ENCODE peak calls at places on chromosomes 16 and 17, in seven cellular contexts. P is body of pancreas, Y is A549, A is SK-N-SH, E is upper lobe of right lung, U is heart right ventricle, X is K562. L is an unnamed sample.

GRCh38 chr16:3187798-3188674 is at the start of gene OR1F1:
- DNase-seq in P (no peak), Y (peak), E (no peak), A (peak), U (no peak), X (peak), L (no peak)

GRCh38 chr16:84143784-84144199 is 1.2 kb downstream of the HSDL1 start:
- DNase-seq in U (no peak), Y (no peak), P (peak), X (no peak), A (no peak), E (no peak), L (no peak)

GRCh38 chr16:49442805-49443204 is 69.2 kb downstream of the C16orf78 start:
- DNase-seq in X (no peak), Y (no peak), U (no peak), A (no peak), P (no peak), E (no peak), L (no peak)

GRCh38 chr17:78034429-78035091 is 76.1 kb downstream of the TNRC6C start:
- DNase-seq in E (no peak), X (no peak), A (no peak), U (no peak), Y (no peak), P (no peak), L (no peak)

GRCh38 chr17:37824534-37825485 is 80.0 kb upstream of the HNF1B start:
- DNase-seq in P (no peak), Y (peak), X (no peak), E (no peak), U (no peak), A (no peak), L (no peak)

GRCh38 chr17:73230088-73230487 is 31.6 kb downstream of the CPSF4L start:
- DNase-seq in X (no peak), P (no peak), Y (no peak), E (no peak), A (no peak), U (no peak), L (no peak)

GRCh38 chr17:2703606-2704005 is 8.0 kb downstream of the CLUH start:
- DNase-seq in A (no peak), Y (no peak), U (no peak), X (no peak), P (no peak), E (peak), L (peak)

GRCh38 chr16:70453891-70454220 is 539 bp upstream of the FCSK start:
- DNase-seq in X (no peak), A (peak), U (no peak), Y (peak), E (no peak), P (no peak), L (no peak)

GRCh38 chr16:27177031-27177774 is 26.1 kb upstream of the KDM8 start:
- DNase-seq in P (no peak), E (no peak), U (no peak), A (no peak), Y (no peak), X (no peak), L (no peak)

GRCh38 chr16:12511708-12512107 is 292.0 kb downstream of the CPPED1 start:
- DNase-seq in Y (no peak), P (no peak), U (no peak), X (no peak), A (no peak), E (no peak), L (no peak)

GRCh38 chr16:31128711-31129567 is 6.6 kb downstream of the PRSS8 start:
- DNase-seq in P (peak), X (peak), U (no peak), Y (no peak), E (peak), A (no peak), L (no peak)

GRCh38 chr16:65392831-65393565 is 271.1 kb upstream of the CDH11 start:
- DNase-seq in E (no peak), U (no peak), X (no peak), A (no peak), Y (no peak), P (no peak), L (no peak)

GRCh38 chr17:57861737-57862409 is 12.0 kb upstream of the MRPS23 start:
- DNase-seq in P (peak), Y (peak), A (peak), U (peak), X (no peak), E (peak), L (no peak)

GRCh38 chr17:32852811-32853210 is 24.1 kb downstream of the MYO1D start:
- DNase-seq in P (no peak), E (no peak), U (no peak), A (no peak), X (no peak), Y (no peak), L (no peak)

GRCh38 chr17:16934133-16934795 is 37.7 kb downstream of the TNFRSF13B start:
- DNase-seq in P (no peak), Y (no peak), X (no peak), U (no peak), E (peak), A (no peak), L (peak)

GRCh38 chr17:79974786-79975497 is 60.7 kb downstream of the TBC1D16 start:
- DNase-seq in Y (no peak), E (peak), U (no peak), X (peak), P (peak), A (peak), L (peak)

GRCh38 chr17:71107136-71107535 is 937.8 kb downstream of the KCNJ2 start:
- DNase-seq in E (no peak), Y (no peak), P (no peak), X (no peak), A (no peak), U (no peak), L (no peak)

GRCh38 chr17:30336369-30337171 is 2.7 kb upstream of the TMIGD1 start:
- DNase-seq in E (no peak), X (peak), Y (peak), U (peak), P (peak), A (peak), L (no peak)

GRCh38 chr17:74744714-74745547 is 3.5 kb upstream of the NHERF1 start:
- DNase-seq in U (peak), X (peak), Y (peak), A (peak), P (peak), E (peak), L (peak)

GRCh38 chr16:69340095-69340644 is 598 bp downstream of the NIP7 start:
- DNase-seq in E (no peak), U (peak), X (peak), A (no peak), P (no peak), Y (no peak), L (no peak)

GRCh38 chr17:77100009-77100408 is 40.8 kb upstream of the SEC14L1 start:
- DNase-seq in X (no peak), A (no peak), P (no peak), Y (no peak), E (peak), U (peak), L (no peak)

GRCh38 chr16:4626396-4626795 is 1.8 kb downstream of the MGRN1 start:
- DNase-seq in X (no peak), U (no peak), E (no peak), Y (no peak), P (no peak), A (no peak), L (peak)

GRCh38 chr17:53032861-53033271 is 789.9 kb upstream of the KIF2B start:
- DNase-seq in X (no peak), E (no peak), A (peak), Y (no peak), P (peak), U (peak), L (no peak)

GRCh38 chr17:65956814-65957213 is 235.1 kb downstream of the CEP112 start:
- DNase-seq in U (no peak), E (no peak), A (no peak), P (no peak), X (no peak), Y (no peak), L (no peak)

GRCh38 chr16:10629592-10629963 is 49.2 kb upstream of the EMP2 start:
- DNase-seq in A (no peak), X (peak), E (no peak), P (no peak), Y (no peak), U (no peak), L (no peak)

GRCh38 chr16:4608704-4608980 is 6.0 kb downstream of the UBALD1 start:
- DNase-seq in A (no peak), U (no peak), E (no peak), Y (no peak), P (no peak), X (no peak), L (no peak)

GRCh38 chr17:45876539-45876938 is 17.8 kb upstream of the MAPT start:
- DNase-seq in P (no peak), Y (no peak), A (no peak), X (no peak), E (no peak), U (no peak), L (no peak)

GRCh38 chr16:4314532-4315184 is 1.2 kb upstream of the GLIS2 start:
- DNase-seq in A (peak), E (peak), P (no peak), X (no peak), U (no peak), Y (peak), L (no peak)

GRCh38 chr17:31256936-31257335 is 40.1 kb downstream of the OMG start:
- DNase-seq in Y (no peak), P (no peak), U (no peak), X (no peak), E (no peak), A (no peak), L (no peak)

GRCh38 chr17:66420961-66421371 is 118.6 kb downstream of the PRKCA start:
- DNase-seq in P (no peak), E (no peak), A (no peak), U (no peak), X (no peak), Y (no peak), L (no peak)

GRCh38 chr17:33266611-33267010 is 26.5 kb downstream of the ASIC2 start:
- DNase-seq in E (no peak), P (no peak), U (no peak), A (no peak), X (no peak), Y (no peak), L (no peak)

GRCh38 chr16:14303654-14304394 is 232.7 kb downstream of the MRTFB start:
- DNase-seq in Y (no peak), E (no peak), P (peak), A (no peak), X (peak), U (no peak), L (no peak)

GRCh38 chr16:66662445-66663194 is 33.9 kb downstream of the CMTM4 start:
- DNase-seq in U (no peak), X (peak), P (no peak), A (peak), Y (peak), E (no peak), L (no peak)

GRCh38 chr16:66661210-66661560 is 35.4 kb downstream of the CMTM4 start:
- DNase-seq in P (no peak), A (peak), E (no peak), X (peak), U (no peak), Y (no peak), L (no peak)

GRCh38 chr16:66658143-66658859 is 38.2 kb downstream of the CMTM4 start:
- DNase-seq in Y (no peak), U (no peak), X (no peak), E (no peak), A (no peak), P (no peak), L (no peak)

GRCh38 chr16:66658860-66659190 is 37.7 kb downstream of the CMTM4 start:
- DNase-seq in A (no peak), E (no peak), U (no peak), Y (no peak), P (no peak), X (no peak), L (no peak)

DNA sequence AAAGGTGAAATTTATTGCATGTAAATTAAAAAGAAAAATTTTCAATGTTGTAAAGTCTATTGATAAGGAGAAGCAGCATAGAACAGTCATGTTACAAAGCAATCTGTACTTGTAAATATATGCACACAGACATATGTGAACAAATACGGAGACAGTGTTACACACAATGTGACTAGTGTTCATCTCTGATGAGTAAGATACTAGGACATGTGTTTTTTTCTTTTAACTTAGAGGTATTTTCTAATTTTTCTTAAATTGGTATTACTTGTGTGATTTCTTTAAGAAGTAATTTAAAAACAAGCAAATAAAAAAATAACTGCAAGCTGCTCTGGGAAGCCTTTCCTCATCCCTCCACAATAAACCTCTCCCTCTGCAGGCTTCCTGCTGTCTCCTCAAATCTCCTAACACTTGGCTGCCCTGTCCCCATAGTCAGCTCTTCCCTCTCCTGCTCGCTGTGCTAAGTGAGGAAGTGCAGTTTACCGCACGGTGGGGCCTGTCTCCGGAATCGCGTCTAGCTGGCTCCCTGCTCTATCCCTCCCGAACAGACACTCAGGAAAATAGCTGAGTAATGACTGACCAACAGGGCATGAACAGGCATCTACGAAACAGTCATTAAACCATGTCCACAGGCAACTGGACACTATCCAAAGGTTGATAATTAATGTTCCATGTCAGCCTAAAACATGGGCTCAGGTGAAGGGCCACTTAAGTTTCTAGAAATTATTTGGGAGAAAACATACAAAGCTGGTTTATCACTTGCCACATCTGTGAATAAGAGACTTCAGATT is 35.9 kb downstream of the CMTM4 start:
- DNase-seq in E (peak), X (peak), Y (peak), P (peak), A (peak), U (peak), L (no peak)
- TF ChIP-seq CTCF in E (peak), X (peak), Y (no peak), P (no peak), A (peak), U (peak), L (no peak)

DNA sequence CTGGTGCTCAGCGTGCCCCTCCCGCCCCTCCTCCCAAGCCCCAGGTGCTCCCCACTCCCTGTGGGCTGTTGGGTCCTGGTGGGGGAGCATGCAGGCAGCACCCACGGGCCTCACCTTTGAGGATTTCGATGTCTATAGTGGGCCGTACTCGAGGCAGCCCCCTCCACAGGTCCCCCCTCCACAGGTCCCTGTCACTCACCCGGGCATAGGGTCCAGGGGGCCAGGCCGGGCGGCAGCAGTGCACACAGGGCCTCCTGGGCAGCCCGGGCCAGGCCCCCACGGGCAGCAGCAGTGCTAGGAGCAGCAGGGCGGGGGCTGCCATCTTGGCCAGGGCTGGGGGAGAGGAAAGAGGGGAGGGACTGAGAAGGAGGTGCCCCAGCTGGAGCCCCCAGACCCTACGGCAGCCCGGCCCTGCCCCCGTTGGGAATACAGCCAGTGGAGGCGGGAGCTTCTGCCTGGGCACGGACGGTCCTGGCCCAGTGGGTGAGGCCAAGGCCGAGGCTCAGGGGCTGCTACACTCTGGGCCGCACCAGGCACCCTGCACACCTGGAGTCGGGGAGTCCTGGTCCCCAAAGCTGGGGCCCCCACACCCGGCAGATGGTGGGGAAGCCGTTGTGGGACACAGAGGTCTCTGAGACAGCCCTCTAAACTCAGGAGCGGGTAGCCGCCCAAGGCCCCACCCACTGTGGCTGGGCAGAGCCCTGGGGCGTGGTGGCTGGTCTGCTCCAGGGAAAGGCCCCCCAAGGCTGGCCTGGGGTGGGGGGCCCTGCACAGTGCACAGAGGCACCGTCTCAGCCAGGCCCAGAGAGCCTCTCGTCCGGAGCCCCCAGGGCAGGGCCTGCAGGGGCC is 1.2 kb downstream of the C1QTNF8 start:
- DNase-seq in P (no peak), U (no peak), A (no peak), Y (no peak), X (no peak), E (no peak), L (no peak)
- H3K27ac ChIP-seq in P (no peak), U (no peak), A (no peak), Y (no peak), X (no peak), E (no peak), L (peak)

DNA sequence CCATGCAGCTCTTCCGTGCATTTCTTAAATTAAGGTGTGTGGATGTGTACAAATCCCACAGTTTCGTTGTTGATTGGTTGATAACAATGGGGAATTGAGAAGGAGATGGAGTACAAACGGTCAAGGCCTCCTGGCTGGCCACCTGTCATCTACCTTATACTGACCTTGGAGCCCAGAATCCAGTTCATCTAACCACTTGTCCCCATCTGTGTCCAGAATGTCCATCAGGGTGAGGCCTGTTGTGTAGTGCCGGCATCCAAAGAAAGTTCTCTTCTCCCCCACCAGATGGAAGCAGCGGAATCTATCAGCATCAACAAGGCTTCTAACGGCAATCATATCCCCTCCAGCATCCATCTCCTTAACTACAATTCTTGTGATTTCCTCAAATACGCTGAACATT is 1.5 kb downstream of the GSDMB start:
- DNase-seq in E (peak), X (peak), Y (no peak), P (no peak), A (no peak), U (no peak), L (no peak)
- TF ChIP-seq CTCF in E (no peak), X (peak), Y (no peak), P (no peak), A (no peak), U (no peak), L (no peak)

GRCh38 chr16:77467929-77468328 is 33.1 kb upstream of the ADAMTS18 start:
- DNase-seq in A (no peak), U (no peak), X (no peak), Y (no peak), P (no peak), E (no peak), L (no peak)
- H3K27ac ChIP-seq in A (no peak), U (no peak), X (no peak), Y (no peak), P (no peak), E (no peak), L (no peak)

DNA sequence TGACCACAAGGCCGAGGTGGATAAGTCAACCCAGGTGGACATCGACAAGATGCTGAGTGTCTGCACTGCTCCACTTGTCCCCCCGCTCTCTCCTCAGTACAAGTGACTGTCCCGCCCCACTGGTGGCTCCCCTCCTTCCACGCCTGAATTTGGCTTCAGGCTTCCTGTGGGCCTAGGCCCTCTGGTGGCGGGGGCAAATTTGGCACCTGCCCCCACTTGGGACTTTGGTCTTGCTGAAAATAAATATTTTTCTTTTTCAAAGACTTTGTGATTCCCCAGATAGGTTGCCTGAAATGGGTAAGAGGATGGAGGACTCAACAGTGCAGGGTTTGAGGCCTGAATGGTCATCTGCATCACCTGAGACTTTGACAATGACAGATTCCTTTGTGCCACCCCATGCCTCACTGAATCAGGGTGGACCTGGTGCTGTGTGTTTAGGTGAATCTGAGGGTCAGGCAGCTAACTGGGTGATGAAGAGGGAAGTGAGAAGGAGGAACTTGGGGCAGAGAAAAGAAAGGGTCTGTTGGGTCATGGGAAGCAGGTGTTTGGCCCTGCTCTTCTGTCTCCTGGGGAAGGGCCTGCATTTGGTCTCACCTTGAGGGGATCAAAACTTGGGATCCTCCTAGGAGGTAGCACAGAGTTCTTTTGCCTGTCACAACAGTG is 2.0 kb downstream of the C16orf86 start:
- DNase-seq in Y (no peak), X (no peak), A (no peak), E (no peak), U (no peak), P (no peak), L (no peak)
- TF ChIP-seq CTCF in Y (no peak), X (peak), A (peak), E (no peak), U (no peak), P (no peak), L (no peak)

DNA sequence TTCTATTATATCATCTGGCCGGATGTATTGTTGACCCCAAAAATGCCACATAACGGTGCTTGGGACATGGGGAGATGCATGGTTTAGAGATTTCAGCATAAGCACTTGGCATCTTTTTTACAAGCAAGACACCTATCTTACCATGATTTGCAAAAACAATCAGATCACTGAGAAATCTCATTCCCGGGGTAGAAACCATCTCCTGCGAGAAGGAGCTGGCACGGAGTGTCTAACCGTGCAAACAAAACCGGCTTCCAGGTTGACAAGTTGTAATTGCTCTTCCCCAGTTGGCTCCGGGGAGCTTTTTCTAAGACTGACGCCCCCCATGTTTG is 1.0 kb downstream of the SLC16A6 start:
- DNase-seq in P (no peak), A (no peak), X (no peak), Y (no peak), U (no peak), E (no peak), L (no peak)
- H3K27ac ChIP-seq in P (no peak), A (no peak), X (no peak), Y (no peak), U (no peak), E (peak), L (no peak)

DNA sequence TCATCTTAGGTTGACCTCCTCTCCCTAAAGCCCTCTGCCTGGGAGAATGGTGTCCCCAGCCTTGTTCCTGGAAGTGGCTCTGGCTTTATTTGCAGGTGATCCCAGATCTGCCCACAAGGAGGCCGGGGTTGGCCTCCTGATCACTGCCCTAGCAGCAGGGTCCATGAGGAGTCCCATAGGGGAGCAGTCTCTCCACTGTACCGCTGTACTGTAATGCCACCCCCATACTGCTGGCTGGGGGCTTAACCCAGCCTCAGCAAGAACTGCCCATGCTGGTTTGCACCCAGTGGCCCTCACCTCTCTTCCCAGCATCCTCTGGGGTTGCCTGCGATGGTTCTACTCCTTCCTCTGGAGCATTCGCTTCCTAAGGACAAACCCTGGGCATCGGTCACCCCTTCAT is 39.1 kb downstream of the PSME3IP1 start:
- DNase-seq in E (no peak), Y (peak), P (no peak), U (no peak), A (peak), X (peak), L (no peak)
- TF ChIP-seq CTCF in E (peak), Y (no peak), P (no peak), U (no peak), A (peak), X (peak), L (no peak)

L was measured in coronary artery.